ENCODE peak calls at places on chromosomes 3 and 15, in nine cellular contexts. J, R, N, D, O, W, M, A and P are unnamed samples.

GRCh38 chr3:132347095-132347494 is 29.9 kb downstream of the ACP3 start:
- DNase-seq in J (no peak), R (peak), N (no peak), D (peak), O (no peak), W (no peak), M (no peak), A (no peak), P (no peak)

GRCh38 chr15:68791431-68792283 is 29.0 kb downstream of the ANP32A start:
- DNase-seq in J (no peak), R (no peak), N (no peak), D (no peak), O (peak), W (no peak), M (no peak), A (peak), P (no peak)

GRCh38 chr3:19476298-19476697 is 328.0 kb downstream of the KCNH8 start:
- DNase-seq in J (no peak), R (no peak), N (no peak), D (no peak), O (no peak), W (no peak), M (no peak), A (no peak), P (no peak)

GRCh38 chr3:59775106-59775505 is 725.3 kb upstream of the CFAP20DC start:
- DNase-seq in J (no peak), R (no peak), N (peak), D (no peak), O (no peak), W (no peak), M (no peak), A (no peak), P (no peak)

GRCh38 chr3:100175637-100176250 is 61.4 kb upstream of the FILIP1L start:
- DNase-seq in J (no peak), R (no peak), N (no peak), D (no peak), O (no peak), W (no peak), M (no peak), A (no peak), P (no peak)

GRCh38 chr3:156762631-156763185 is 63.4 kb upstream of the LEKR1 start:
- DNase-seq in J (no peak), R (no peak), N (no peak), D (peak), O (no peak), W (no peak), M (no peak), A (no peak), P (no peak)

GRCh38 chr3:69509288-69509687 is 123.4 kb upstream of the FRMD4B start:
- DNase-seq in J (no peak), R (no peak), N (no peak), D (peak), O (no peak), W (no peak), M (no peak), A (no peak), P (no peak)

GRCh38 chr3:132554437-132554836 is 42.6 kb upstream of the ACKR4 start:
- DNase-seq in J (no peak), R (no peak), N (no peak), D (peak), O (no peak), W (peak), M (no peak), A (no peak), P (no peak)

GRCh38 chr15:41491889-41492288 is 1.8 kb upstream of the ITPKA start:
- DNase-seq in J (no peak), R (no peak), N (no peak), D (no peak), O (no peak), W (no peak), M (no peak), A (no peak), P (no peak)

GRCh38 chr15:40029979-40030893 is 8.7 kb downstream of the SRP14 start:
- DNase-seq in J (no peak), R (no peak), N (peak), D (peak), O (no peak), W (no peak), M (no peak), A (no peak), P (no peak)

GRCh38 chr3:149547954-149548728 is 73.6 kb downstream of the TM4SF4 start:
- DNase-seq in J (no peak), R (peak), N (no peak), D (peak), O (no peak), W (no peak), M (peak), A (no peak), P (no peak)